ENCODE peak calls at places on chromosomes 2 and 18, in ten cellular contexts. H is central memory CD4-positive, alpha-beta T cell; P is mucosa of gallbladder; O is mesothelial cell of epicardium; W is body of pancreas; M is NCI-H82; Z is C1 segment of cervical spinal cord; F is A549; L is H7; E is tibial nerve. V is an unnamed sample.
A peak's percentile ranks its signal among the peaks of the same experiment; 100 is the strongest.

GRCh38 chr2:239266779-239267410 is 133.9 kb downstream of the HDAC4 start:
- DNase-seq in L (no peak), E (no peak), O (no peak), M (no peak), W (no peak), F (no peak), P (no peak), Z (no peak), H (no peak), V (no peak)

GRCh38 chr2:65503746-65504145 is 71.3 kb upstream of the SPRED2 start:
- DNase-seq in H (no peak), L (no peak), E (no peak), F (no peak), P (no peak), Z (no peak), W (no peak), M (no peak), O (no peak), V (no peak)

GRCh38 chr2:54015809-54016703 is 45.3 kb upstream of the PSME4 start:
- DNase-seq in P (peak; percentile 41), L (no peak), M (no peak), H (no peak), F (no peak), Z (no peak), W (no peak), O (no peak), E (no peak), V (no peak)

GRCh38 chr2:20429528-20429927 is 17.3 kb upstream of the RHOB start:
- DNase-seq in L (no peak), O (no peak), P (no peak), H (no peak), W (no peak), F (no peak), E (peak; percentile 33), M (peak; percentile 16), Z (no peak), V (peak; percentile 66)

GRCh38 chr18:461762-462161 is 38.7 kb downstream of the COLEC12 start:
- DNase-seq in P (no peak), M (no peak), F (no peak), O (no peak), E (no peak), L (no peak), H (no peak), W (no peak), Z (no peak), V (no peak)

GRCh38 chr2:66888791-66889631 is 454.1 kb downstream of the MEIS1 start:
- DNase-seq in P (peak; percentile 48), M (no peak), L (no peak), W (no peak), F (no peak), Z (no peak), O (no peak), E (no peak), H (no peak), V (no peak)

GRCh38 chr2:151437630-151438029 is 27.9 kb downstream of the RIF1 start:
- DNase-seq in M (peak; percentile 14), H (peak; percentile 17), W (no peak), F (no peak), O (no peak), P (no peak), L (peak; percentile 11), Z (no peak), E (peak; percentile 39), V (no peak)

GRCh38 chr18:48879008-48879431 is 71.7 kb downstream of the SMAD7 start:
- DNase-seq in E (no peak), P (no peak), L (peak; percentile 83), F (no peak), M (no peak), W (peak; percentile 65), Z (no peak), H (no peak), O (peak; percentile 64), V (no peak)

GRCh38 chr2:230347659-230348305 is 20.8 kb downstream of the SP140L start:
- DNase-seq in P (no peak), O (no peak), L (no peak), Z (no peak), W (no peak), H (no peak), E (no peak), F (no peak), M (no peak), V (no peak)

GRCh38 chr2:65103013-65103720 is 26.7 kb downstream of the RAB1A start:
- DNase-seq in O (no peak), Z (no peak), E (no peak), F (no peak), W (no peak), H (no peak), L (no peak), M (no peak), P (no peak), V (no peak)

GRCh38 chr2:144479138-144479537 is 40.8 kb downstream of the ZEB2 start:
- DNase-seq in O (no peak), H (no peak), F (no peak), P (no peak), L (no peak), W (no peak), Z (no peak), M (no peak), E (no peak), V (no peak)

GRCh38 chr2:85397925-85398331 is 12.2 kb downstream of the CAPG start:
- DNase-seq in L (no peak), E (no peak), W (no peak), M (no peak), Z (no peak), O (no peak), P (no peak), F (no peak), H (no peak), V (no peak)

GRCh38 chr2:121860033-121860810 is 104.8 kb downstream of the TSN start:
- DNase-seq in O (no peak), W (no peak), F (no peak), M (no peak), E (no peak), H (no peak), P (no peak), L (no peak), Z (no peak), V (no peak)

GRCh38 chr18:34787931-34788532 is 77.9 kb downstream of the DTNA start:
- DNase-seq in E (peak; percentile 64), O (no peak), H (peak; percentile 5), Z (no peak), F (peak; percentile 25), M (peak; percentile 79), P (peak; percentile 61), W (peak; percentile 49), L (peak; percentile 32), V (no peak)

GRCh38 chr2:26619649-26620605 is 21.2 kb downstream of the CIB4 start:
- DNase-seq in O (no peak), M (no peak), P (no peak), W (no peak), H (no peak), Z (no peak), F (no peak), E (no peak), L (no peak), V (peak; percentile 55)

GRCh38 chr2:85421706-85422457 is 3.4 kb downstream of the SH2D6 start:
- DNase-seq in L (no peak), P (no peak), F (no peak), E (no peak), M (no peak), O (no peak), W (peak; percentile 77), Z (no peak), H (no peak), V (no peak)